ENCODE peak calls at places on chromosomes 3 and 15, in five cellular contexts. N, A, H, C and P are unnamed samples.

GRCh38 chr15:97786741-97787140 is 173.8 kb upstream of the ARRDC4 start:
- DNase-seq in N (no peak), A (no peak), H (no peak), C (no peak), P (no peak)

GRCh38 chr3:153970735-153971347 is 150.3 kb upstream of the ARHGEF26 start:
- DNase-seq in N (no peak), A (peak; percentile 46), H (no peak), C (peak; percentile 52), P (no peak)

GRCh38 chr3:25533365-25533764 is 105.3 kb downstream of the RARB start:
- DNase-seq in N (no peak), A (no peak), H (no peak), C (no peak), P (no peak)

GRCh38 chr15:50114381-50114780 is 4.7 kb downstream of the ATP8B4 start:
- DNase-seq in N (no peak), A (no peak), H (peak; percentile 72), C (no peak), P (no peak)

GRCh38 chr15:75237316-75237982 is 20.7 kb upstream of the GOLGA6C start:
- DNase-seq in N (peak; percentile 2), A (no peak), H (no peak), C (no peak), P (no peak)

GRCh38 chr3:100316656-100317069 is 17.9 kb upstream of the NIT2 start:
- DNase-seq in N (peak; percentile 35), A (peak; percentile 64), H (no peak), C (peak; percentile 77), P (peak; percentile 41)

GRCh38 chr3:45178131-45179023 is 32.2 kb upstream of the CDCP1 start:
- DNase-seq in N (no peak), A (no peak), H (no peak), C (no peak), P (no peak)

GRCh38 chr15:27222479-27222878 is 251.5 kb downstream of the GABRG3 start:
- DNase-seq in N (no peak), A (no peak), H (no peak), C (peak; percentile 54), P (no peak)

GRCh38 chr3:83769791-83770663 is 1188.8 kb upstream of the CADM2 start:
- DNase-seq in N (no peak), A (no peak), H (no peak), C (no peak), P (no peak)

GRCh38 chr3:66435988-66436387 is 64.8 kb downstream of the LRIG1 start:
- DNase-seq in N (no peak), A (no peak), H (no peak), C (no peak), P (no peak)

GRCh38 chr15:29596266-29596665 is 226.0 kb downstream of the TJP1 start:
- DNase-seq in N (no peak), A (no peak), H (no peak), C (no peak), P (no peak)

GRCh38 chr15:49985463-49985862 is 133.6 kb downstream of the ATP8B4 start:
- DNase-seq in N (no peak), A (no peak), H (no peak), C (no peak), P (no peak)

GRCh38 chr15:44102675-44103254 is 92.3 kb downstream of the FRMD5 start:
- DNase-seq in N (no peak), A (no peak), H (no peak), C (peak; percentile 100), P (no peak)

GRCh38 chr3:153295906-153296305 is 133.9 kb downstream of the RAP2B start:
- DNase-seq in N (no peak), A (no peak), H (no peak), C (peak; percentile 51), P (no peak)

GRCh38 chr3:5095879-5096278 is 26.2 kb upstream of the ARL8B start:
- DNase-seq in N (no peak), A (no peak), H (no peak), C (peak; percentile 28), P (no peak)

GRCh38 chr15:65948352-65948751 is 79.1 kb downstream of the RAB11A start:
- DNase-seq in N (no peak), A (no peak), H (no peak), C (no peak), P (no peak)

GRCh38 chr3:40741729-40742128 is 217.0 kb downstream of the ZNF621 start:
- DNase-seq in N (no peak), A (peak; percentile 20), H (no peak), C (peak; percentile 78), P (no peak)

GRCh38 chr3:171286580-171287249 is 173.5 kb downstream of the TNIK start:
- DNase-seq in N (peak; percentile 28), A (peak; percentile 68), H (no peak), C (peak; percentile 81), P (peak; percentile 37)

GRCh38 chr3:111333642-111334041 is 208.4 kb upstream of the CD96 start:
- DNase-seq in N (no peak), A (no peak), H (no peak), C (peak; percentile 44), P (no peak)

GRCh38 chr3:111336511-111336910 is 205.5 kb upstream of the CD96 start:
- DNase-seq in N (no peak), A (no peak), H (no peak), C (no peak), P (no peak)

GRCh38 chr3:111335512-111335911 is 206.5 kb upstream of the CD96 start:
- DNase-seq in N (no peak), A (no peak), H (no peak), C (no peak), P (no peak)

GRCh38 chr3:111339017-111339416 is 203.0 kb upstream of the CD96 start:
- DNase-seq in N (no peak), A (no peak), H (no peak), C (no peak), P (no peak)

DNA sequence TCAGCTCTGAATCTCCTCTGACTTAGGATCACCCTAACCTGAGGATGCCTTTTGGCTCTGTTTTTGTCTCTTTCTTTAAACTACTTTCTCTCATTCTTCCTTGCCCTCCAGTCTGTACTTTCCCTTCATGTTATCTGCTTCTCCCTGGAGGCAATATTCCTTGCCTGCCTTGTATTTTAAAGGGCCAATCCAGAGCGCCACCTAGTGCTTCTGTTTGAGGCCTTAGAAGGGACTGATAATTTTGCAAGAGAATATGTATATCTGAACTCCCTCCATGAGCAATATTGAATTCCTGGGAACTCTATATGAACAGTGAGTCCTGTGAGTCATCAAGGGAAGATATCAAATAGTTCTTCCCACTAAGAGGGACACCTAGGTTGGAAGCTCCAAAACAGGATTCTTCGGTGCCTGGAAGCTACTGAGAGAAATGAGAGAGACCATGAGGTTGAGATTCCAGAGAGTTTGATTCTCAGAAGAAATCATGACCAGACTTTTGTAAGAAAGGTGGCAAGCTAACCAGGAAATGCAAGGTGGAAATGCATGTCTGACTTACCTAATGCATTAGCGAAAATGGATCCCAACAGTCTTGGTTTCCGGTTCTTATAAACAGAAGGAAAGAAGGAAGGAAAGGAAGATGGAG is 203.8 kb upstream of the CD96 start:
- DNase-seq in N (peak; percentile 23), A (peak; percentile 52), H (no peak), C (peak; percentile 83), P (peak; percentile 28)
- TF ChIP-seq CTCF in N (peak; percentile 68), A (peak; percentile 80), H (peak; percentile 56), C (peak; percentile 93), P (peak; percentile 56)

GRCh38 chr3:16723994-16724393 is 118.8 kb upstream of the DAZL start:
- DNase-seq in N (no peak), A (peak; percentile 64), H (no peak), C (peak; percentile 60), P (no peak)
- TF ChIP-seq CTCF in N (no peak), A (peak; percentile 50), H (no peak), C (peak; percentile 46), P (no peak)

GRCh38 chr3:155747286-155747685 is 2.4 kb upstream of the PLCH1 start:
- DNase-seq in N (no peak), A (no peak), H (no peak), C (no peak), P (no peak)

GRCh38 chr3:155748611-155749365 is 3.9 kb upstream of the PLCH1 start:
- DNase-seq in N (no peak), A (no peak), H (no peak), C (peak; percentile 53), P (no peak)

GRCh38 chr3:155747867-155748266 is 3.0 kb upstream of the PLCH1 start:
- DNase-seq in N (no peak), A (no peak), H (no peak), C (no peak), P (no peak)

GRCh38 chr3:155753038-155753647 is 8.3 kb upstream of the PLCH1 start:
- DNase-seq in N (no peak), A (peak; percentile 67), H (no peak), C (peak; percentile 51), P (no peak)
- TF ChIP-seq CTCF in N (peak; percentile 57), A (peak; percentile 61), H (peak; percentile 32), C (peak; percentile 54), P (peak; percentile 24)

GRCh38 chr3:157374931-157375330 is 61.7 kb upstream of the PTX3 start:
- DNase-seq in N (no peak), A (no peak), H (no peak), C (no peak), P (no peak)

GRCh38 chr3:157373783-157374182 is 62.9 kb upstream of the PTX3 start:
- DNase-seq in N (no peak), A (no peak), H (no peak), C (peak; percentile 66), P (no peak)

GRCh38 chr3:157379741-157380140 is 56.9 kb upstream of the PTX3 start:
- DNase-seq in N (no peak), A (no peak), H (no peak), C (no peak), P (no peak)

GRCh38 chr3:157376596-157377300 is 59.9 kb upstream of the PTX3 start:
- DNase-seq in N (no peak), A (no peak), H (no peak), C (no peak), P (no peak)

DNA sequence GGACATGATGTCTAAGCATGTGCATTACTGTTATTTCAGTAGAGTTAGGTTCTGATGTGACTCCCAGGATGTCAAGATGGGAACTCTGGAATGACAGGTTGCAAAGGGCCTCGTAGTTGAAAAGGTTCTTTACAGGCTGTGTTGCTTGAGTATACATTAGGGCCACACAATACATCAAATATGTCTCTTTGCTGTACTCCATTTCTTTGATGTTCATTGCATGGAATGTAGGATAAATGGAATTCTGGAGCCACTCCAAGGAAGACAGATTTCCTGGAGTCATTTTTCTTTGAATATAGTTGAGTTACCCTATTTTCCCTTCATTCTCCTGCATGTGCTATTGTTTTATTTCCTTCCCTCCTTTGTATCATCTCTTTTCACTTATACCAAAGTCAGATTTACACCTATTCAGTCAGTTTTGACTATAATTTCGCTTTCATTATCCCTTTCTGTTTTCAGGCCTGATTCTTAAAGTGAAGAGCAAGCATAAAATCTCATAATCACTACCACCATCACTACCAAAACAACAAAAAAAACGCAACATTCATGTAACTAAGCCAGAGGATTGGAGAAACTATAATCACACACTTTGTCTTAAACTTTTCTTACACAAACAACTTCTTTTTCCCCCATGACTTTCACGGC is 61.2 kb upstream of the PTX3 start:
- DNase-seq in N (no peak), A (peak; percentile 77), H (no peak), C (no peak), P (no peak)
- TF ChIP-seq CTCF in N (no peak), A (no peak), H (no peak), C (no peak), P (no peak)